ENCODE peak calls at places on chromosomes 6 and 20, in six cellular contexts. N is MM.1S, B is GM23248, C is HCT116, T is SK-N-SH, U is PC-3. P is an unnamed sample. For H3K9me2, the result is how much of the 10 kb centered on the place peaks cover.

GRCh38 chr6:93337014-93337413 is 82.3 kb downstream of the EPHA7 start:
- DNase-seq in N (no peak), B (no peak), U (no peak), T (no peak), C (no peak), P (no peak)

GRCh38 chr6:1312444-1313363 is 806 bp downstream of the FOXQ1 start:
- DNase-seq in T (peak), C (no peak), N (no peak), U (no peak), B (peak), P (no peak)

GRCh38 chr6:109449789-109450673 is 5.5 kb downstream of the MICAL1 start:
- DNase-seq in B (no peak), C (no peak), T (no peak), N (no peak), U (no peak), P (no peak)

GRCh38 chr6:45697605-45698004 is 318.1 kb downstream of the CLIC5 start:
- DNase-seq in T (no peak), C (peak), N (no peak), U (peak), B (peak), P (no peak)

GRCh38 chr6:155041781-155042279 is 46.7 kb downstream of the TIAM2 start:
- DNase-seq in U (no peak), B (no peak), N (no peak), C (no peak), T (no peak), P (no peak)

GRCh38 chr6:33999567-33999966 is 146.3 kb downstream of the GRM4 start:
- DNase-seq in U (no peak), C (no peak), T (no peak), B (no peak), N (no peak), P (no peak)

GRCh38 chr6:15621203-15622044 is 41.4 kb downstream of the DTNBP1 start:
- DNase-seq in C (no peak), U (no peak), N (no peak), T (peak), B (peak), P (no peak)

GRCh38 chr20:4683261-4683660 is 38.4 kb upstream of the PRND start:
- DNase-seq in N (no peak), C (no peak), U (no peak), B (no peak), T (no peak), P (no peak)

GRCh38 chr6:2819891-2820814 is 21.5 kb downstream of the SERPINB1 start:
- DNase-seq in U (peak), N (no peak), T (no peak), C (no peak), B (peak), P (no peak)

GRCh38 chr20:6162239-6162638 is 39.4 kb upstream of the FERMT1 start:
- DNase-seq in N (no peak), T (no peak), B (peak), C (no peak), U (no peak), P (no peak)

GRCh38 chr20:49161428-49162152 is 26.5 kb downstream of the STAU1 start:
- DNase-seq in B (peak), U (peak), C (no peak), T (no peak), N (no peak), P (no peak)

GRCh38 chr20:49157146-49157545 is 31.0 kb downstream of the STAU1 start:
- DNase-seq in U (no peak), B (no peak), N (no peak), T (no peak), C (no peak), P (no peak)

GRCh38 chr20:49151437-49151836 is 36.7 kb downstream of the STAU1 start:
- DNase-seq in N (no peak), T (no peak), B (no peak), U (no peak), C (no peak), P (no peak)

GRCh38 chr20:49160057-49160929 is 27.8 kb downstream of the STAU1 start:
- DNase-seq in N (no peak), C (no peak), T (no peak), U (no peak), B (no peak), P (no peak)

GRCh38 chr20:49156481-49156880 is 31.7 kb downstream of the STAU1 start:
- DNase-seq in U (no peak), N (no peak), C (no peak), T (no peak), B (no peak), P (no peak)
- H3K4me3 ChIP-seq in U (no peak), N (no peak), C (no peak), T (no peak), B (no peak), P (no peak)

DNA sequence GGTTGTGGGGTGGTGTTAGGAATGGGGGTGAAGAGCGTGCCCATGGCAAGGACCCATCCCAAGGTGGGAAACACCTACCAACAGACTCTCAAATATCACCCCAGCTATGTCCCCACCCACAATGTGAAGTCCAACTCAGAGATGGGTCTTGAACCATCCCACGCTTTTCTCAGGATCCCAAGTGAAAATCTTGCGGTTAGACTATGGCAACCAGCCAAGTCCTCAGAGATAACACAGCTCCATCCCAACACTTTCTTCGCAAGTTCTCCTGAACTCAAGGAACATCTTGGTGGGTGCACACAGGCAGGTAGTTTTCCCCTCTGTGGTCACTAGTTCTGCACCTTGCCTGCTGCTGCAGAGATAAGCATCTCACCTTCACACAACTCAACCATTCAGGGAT is 116.0 kb downstream of the CDC5L start:
- DNase-seq in T (no peak), C (no peak), U (no peak), N (no peak), B (no peak), P (no peak)
- H3K9me2 ChIP-seq in T (under half), C (under half), U (under half), N (under half), B (under half), P (under half)

GRCh38 chr6:27517928-27518787 is 45.3 kb upstream of the ZNF184 start:
- DNase-seq in U (peak), B (peak), T (peak), C (no peak), N (no peak), P (peak)
- H3K9ac ChIP-seq in U (peak), B (peak), T (peak), C (peak), N (peak), P (peak)

GRCh38 chr6:3990692-3991491 is 88.0 kb downstream of the FAM217A start:
- DNase-seq in C (peak), U (peak), T (peak), B (peak), N (peak), P (peak)
- H3K4me3 ChIP-seq in C (no peak), U (peak), T (no peak), B (peak), N (no peak), P (no peak)

GRCh38 chr6:31070711-31071197 is 41.6 kb downstream of the C6orf15 start:
- DNase-seq in B (peak), N (no peak), C (peak), T (no peak), U (peak), P (peak)
- H3K9me2 ChIP-seq in B (under half), N (under half), C (under half), T (under half), U (under half), P (under half)

GRCh38 chr6:148518371-148519156 is 175.9 kb downstream of the SASH1 start:
- DNase-seq in T (no peak), N (no peak), U (no peak), C (no peak), B (peak), P (no peak)
- H3K9ac ChIP-seq in T (no peak), N (no peak), U (no peak), C (no peak), B (peak), P (no peak)